ENCODE peak calls at places on chromosome 18, in six cellular contexts. One of them, this sample, is unnamed.

GRCh38 chr18:79496978-79497637 is 101.4 kb downstream of the NFATC1 start:
- DNase-seq in thyroid gland: no peak
- DNase-seq in sigmoid colon: peak; percentile 90
- DNase-seq in stomach: no peak
- DNase-seq in HCT116: no peak
- DNase-seq in gastrocnemius medialis: no peak
- DNase-seq in this sample: peak; percentile 79

GRCh38 chr18:59748628-59749360 is 51.6 kb upstream of the CCBE1 start:
- DNase-seq in thyroid gland: no peak
- DNase-seq in sigmoid colon: no peak
- DNase-seq in stomach: no peak
- DNase-seq in HCT116: peak; percentile 41
- DNase-seq in gastrocnemius medialis: no peak
- DNase-seq in this sample: no peak

GRCh38 chr18:44079602-44080001 is 601.1 kb upstream of the SETBP1 start:
- DNase-seq in thyroid gland: no peak
- DNase-seq in sigmoid colon: no peak
- DNase-seq in stomach: no peak
- DNase-seq in HCT116: no peak
- DNase-seq in gastrocnemius medialis: no peak
- DNase-seq in this sample: no peak

GRCh38 chr18:58960946-58961722 is 96.5 kb downstream of the ZNF532 start:
- DNase-seq in thyroid gland: no peak
- DNase-seq in sigmoid colon: no peak
- DNase-seq in stomach: no peak
- DNase-seq in HCT116: no peak
- DNase-seq in gastrocnemius medialis: peak; percentile 52
- DNase-seq in this sample: no peak

GRCh38 chr18:77114564-77115391 is 17.8 kb downstream of the MBP start:
- DNase-seq in thyroid gland: peak; percentile 82
- DNase-seq in sigmoid colon: peak; percentile 91
- DNase-seq in stomach: peak; percentile 86
- DNase-seq in HCT116: no peak
- DNase-seq in gastrocnemius medialis: peak; percentile 99
- DNase-seq in this sample: peak; percentile 95

GRCh38 chr18:76353500-76353899 is 141.5 kb downstream of the ZNF516 start:
- DNase-seq in thyroid gland: no peak
- DNase-seq in sigmoid colon: no peak
- DNase-seq in stomach: no peak
- DNase-seq in HCT116: no peak
- DNase-seq in gastrocnemius medialis: no peak
- DNase-seq in this sample: no peak

GRCh38 chr18:23380001-23380550 is 73.0 kb upstream of the RIOK3 start:
- DNase-seq in thyroid gland: peak; percentile 96
- DNase-seq in sigmoid colon: no peak
- DNase-seq in stomach: no peak
- DNase-seq in HCT116: no peak
- DNase-seq in gastrocnemius medialis: no peak
- DNase-seq in this sample: no peak

GRCh38 chr18:7608174-7608550 is 41.0 kb downstream of the PTPRM start:
- DNase-seq in thyroid gland: no peak
- DNase-seq in sigmoid colon: no peak
- DNase-seq in stomach: no peak
- DNase-seq in HCT116: no peak
- DNase-seq in gastrocnemius medialis: no peak
- DNase-seq in this sample: no peak

GRCh38 chr18:8800445-8800844 is 95.1 kb downstream of the MTCL1 start:
- DNase-seq in thyroid gland: no peak
- DNase-seq in sigmoid colon: no peak
- DNase-seq in stomach: no peak
- DNase-seq in HCT116: peak; percentile 73
- DNase-seq in gastrocnemius medialis: no peak
- DNase-seq in this sample: no peak

GRCh38 chr18:74139888-74140287 is 7.7 kb downstream of the FBXO15 start:
- DNase-seq in thyroid gland: no peak
- DNase-seq in sigmoid colon: no peak
- DNase-seq in stomach: no peak
- DNase-seq in HCT116: no peak
- DNase-seq in gastrocnemius medialis: no peak
- DNase-seq in this sample: no peak

GRCh38 chr18:69778680-69779079 is 169.0 kb downstream of the CD226 start:
- DNase-seq in thyroid gland: no peak
- DNase-seq in sigmoid colon: no peak
- DNase-seq in stomach: no peak
- DNase-seq in HCT116: no peak
- DNase-seq in gastrocnemius medialis: no peak
- DNase-seq in this sample: no peak

GRCh38 chr18:39698436-39698835 is 2132.8 kb upstream of the CELF4 start:
- DNase-seq in thyroid gland: no peak
- DNase-seq in sigmoid colon: no peak
- DNase-seq in stomach: no peak
- DNase-seq in HCT116: no peak
- DNase-seq in gastrocnemius medialis: no peak
- DNase-seq in this sample: no peak

GRCh38 chr18:23495723-23496440 is 7.4 kb upstream of the RMC1 start:
- DNase-seq in thyroid gland: no peak
- DNase-seq in sigmoid colon: no peak
- DNase-seq in stomach: no peak
- DNase-seq in HCT116: no peak
- DNase-seq in gastrocnemius medialis: no peak
- DNase-seq in this sample: no peak

GRCh38 chr18:59835656-59836379 is 64.0 kb upstream of the PMAIP1 start:
- DNase-seq in thyroid gland: no peak
- DNase-seq in sigmoid colon: no peak
- DNase-seq in stomach: no peak
- DNase-seq in HCT116: no peak
- DNase-seq in gastrocnemius medialis: no peak
- DNase-seq in this sample: no peak

GRCh38 chr18:10660485-10660884 is 134.7 kb downstream of the NAPG start:
- DNase-seq in thyroid gland: no peak
- DNase-seq in sigmoid colon: no peak
- DNase-seq in stomach: no peak
- DNase-seq in HCT116: no peak
- DNase-seq in gastrocnemius medialis: peak; percentile 2
- DNase-seq in this sample: no peak

GRCh38 chr18:8350628-8351027 is 258.6 kb upstream of the RAB12 start:
- DNase-seq in thyroid gland: no peak
- DNase-seq in sigmoid colon: no peak
- DNase-seq in stomach: no peak
- DNase-seq in HCT116: no peak
- DNase-seq in gastrocnemius medialis: no peak
- DNase-seq in this sample: no peak

GRCh38 chr18:54529444-54529843 is 61.6 kb upstream of the DYNAP start:
- DNase-seq in thyroid gland: no peak
- DNase-seq in sigmoid colon: no peak
- DNase-seq in stomach: no peak
- DNase-seq in HCT116: no peak
- DNase-seq in gastrocnemius medialis: no peak
- DNase-seq in this sample: no peak

GRCh38 chr18:23539911-23540475 is 36.7 kb downstream of the RMC1 start:
- DNase-seq in thyroid gland: no peak
- DNase-seq in sigmoid colon: no peak
- DNase-seq in stomach: no peak
- DNase-seq in HCT116: no peak
- DNase-seq in gastrocnemius medialis: no peak
- DNase-seq in this sample: no peak

GRCh38 chr18:52007109-52007508 is 332.9 kb upstream of the DCC start:
- DNase-seq in thyroid gland: no peak
- DNase-seq in sigmoid colon: no peak
- DNase-seq in stomach: no peak
- DNase-seq in HCT116: no peak
- DNase-seq in gastrocnemius medialis: no peak
- DNase-seq in this sample: no peak

GRCh38 chr18:74482697-74483096 is 13.5 kb upstream of the CNDP2 start:
- DNase-seq in thyroid gland: no peak
- DNase-seq in sigmoid colon: no peak
- DNase-seq in stomach: no peak
- DNase-seq in HCT116: no peak
- DNase-seq in gastrocnemius medialis: no peak
- DNase-seq in this sample: no peak

GRCh38 chr18:74512321-74513053 is 16.3 kb downstream of the CNDP2 start:
- DNase-seq in thyroid gland: no peak
- DNase-seq in sigmoid colon: peak; percentile 50
- DNase-seq in stomach: peak; percentile 20
- DNase-seq in HCT116: no peak
- DNase-seq in gastrocnemius medialis: no peak
- DNase-seq in this sample: peak; percentile 57

GRCh38 chr18:22069916-22070315 is 99.5 kb upstream of the GATA6 start:
- DNase-seq in thyroid gland: no peak
- DNase-seq in sigmoid colon: no peak
- DNase-seq in stomach: no peak
- DNase-seq in HCT116: no peak
- DNase-seq in gastrocnemius medialis: no peak
- DNase-seq in this sample: no peak

GRCh38 chr18:55401638-55402191 is 186.3 kb downstream of the TCF4 start:
- DNase-seq in thyroid gland: peak; percentile 19
- DNase-seq in sigmoid colon: peak; percentile 72
- DNase-seq in stomach: no peak
- DNase-seq in HCT116: no peak
- DNase-seq in gastrocnemius medialis: no peak
- DNase-seq in this sample: no peak

DNA sequence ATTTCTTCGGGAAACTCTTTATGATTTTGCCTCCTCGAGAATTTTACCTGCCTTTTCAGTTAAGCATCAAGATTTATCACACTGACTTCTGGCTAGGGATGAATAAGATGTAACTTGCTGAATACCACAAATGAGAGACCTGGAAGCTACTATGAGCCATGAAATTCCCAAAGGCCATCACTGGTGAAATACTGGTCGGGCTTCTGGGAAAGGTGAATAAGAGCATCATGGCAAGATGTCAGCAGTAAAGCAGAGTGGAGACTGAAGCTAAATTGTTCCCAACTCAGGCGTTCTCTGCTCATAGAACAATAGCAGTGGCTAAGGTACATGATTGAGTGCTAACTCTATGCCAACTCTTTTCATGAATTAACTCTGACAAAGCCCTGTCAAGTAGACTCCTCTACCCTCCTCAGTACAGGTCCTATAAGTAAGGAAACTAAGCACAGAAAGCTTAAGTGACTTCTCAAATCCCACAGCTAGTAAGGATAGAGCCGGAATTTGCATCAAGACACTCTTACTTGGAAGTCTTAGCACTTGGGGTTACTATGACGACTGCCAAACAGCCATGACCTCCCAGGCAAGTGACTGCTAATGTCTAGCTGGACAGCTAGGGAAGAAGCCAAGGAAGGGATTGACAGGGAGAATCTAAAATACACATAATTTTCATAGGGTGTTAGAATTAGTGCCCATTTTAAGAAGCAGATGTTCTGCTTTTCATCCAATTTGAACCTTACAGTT is 22.7 kb upstream of the DSC3 start:
- DNase-seq in thyroid gland: peak; percentile 36
- DNase-seq in sigmoid colon: no peak
- DNase-seq in stomach: no peak
- DNase-seq in HCT116: no peak
- DNase-seq in gastrocnemius medialis: no peak
- DNase-seq in this sample: no peak
- H3K27ac ChIP-seq in thyroid gland: no peak overlapping the region
- H3K27ac ChIP-seq in sigmoid colon: no peak overlapping the region
- H3K27ac ChIP-seq in stomach: no peak overlapping the region
- H3K27ac ChIP-seq in HCT116: no peak overlapping the region
- H3K27ac ChIP-seq in gastrocnemius medialis: no peak overlapping the region
- H3K27ac ChIP-seq in this sample: no peak overlapping the region

GRCh38 chr18:13597068-13597467 is 129.3 kb downstream of the FAM210A start:
- DNase-seq in thyroid gland: no peak
- DNase-seq in sigmoid colon: no peak
- DNase-seq in stomach: no peak
- DNase-seq in HCT116: no peak
- DNase-seq in gastrocnemius medialis: no peak
- DNase-seq in this sample: no peak
- H3K4me3 ChIP-seq in thyroid gland: no peak overlapping the region
- H3K4me3 ChIP-seq in sigmoid colon: no peak overlapping the region
- H3K4me3 ChIP-seq in stomach: no peak overlapping the region
- H3K4me3 ChIP-seq in HCT116: no peak overlapping the region
- H3K4me3 ChIP-seq in gastrocnemius medialis: no peak overlapping the region
- H3K4me3 ChIP-seq in this sample: no peak overlapping the region

GRCh38 chr18:48942554-48943261 is 8.1 kb downstream of the SMAD7 start:
- DNase-seq in thyroid gland: no peak
- DNase-seq in sigmoid colon: no peak
- DNase-seq in stomach: peak; percentile 53
- DNase-seq in HCT116: peak; percentile 91
- DNase-seq in gastrocnemius medialis: no peak
- DNase-seq in this sample: no peak

GRCh38 chr18:48939368-48940097 is 11.2 kb downstream of the SMAD7 start:
- DNase-seq in thyroid gland: peak; percentile 43
- DNase-seq in sigmoid colon: no peak
- DNase-seq in stomach: no peak
- DNase-seq in HCT116: no peak
- DNase-seq in gastrocnemius medialis: no peak
- DNase-seq in this sample: peak; percentile 84

GRCh38 chr18:48942086-48942485 is 8.7 kb downstream of the SMAD7 start:
- DNase-seq in thyroid gland: no peak
- DNase-seq in sigmoid colon: no peak
- DNase-seq in stomach: no peak
- DNase-seq in HCT116: no peak
- DNase-seq in gastrocnemius medialis: no peak
- DNase-seq in this sample: no peak

GRCh38 chr18:48941672-48942071 is 9.1 kb downstream of the SMAD7 start:
- DNase-seq in thyroid gland: no peak
- DNase-seq in sigmoid colon: no peak
- DNase-seq in stomach: no peak
- DNase-seq in HCT116: no peak
- DNase-seq in gastrocnemius medialis: no peak
- DNase-seq in this sample: peak; percentile 77

GRCh38 chr18:48940854-48941531 is 9.8 kb downstream of the SMAD7 start:
- DNase-seq in thyroid gland: no peak
- DNase-seq in sigmoid colon: no peak
- DNase-seq in stomach: no peak
- DNase-seq in HCT116: no peak
- DNase-seq in gastrocnemius medialis: no peak
- DNase-seq in this sample: peak; percentile 90
- TF ChIP-seq POLR2A in thyroid gland: no peak
- TF ChIP-seq POLR2A in sigmoid colon: no peak
- TF ChIP-seq POLR2A in stomach: no peak
- TF ChIP-seq POLR2A in HCT116: no peak
- TF ChIP-seq POLR2A in gastrocnemius medialis: no peak
- TF ChIP-seq POLR2A in this sample: no peak

DNA sequence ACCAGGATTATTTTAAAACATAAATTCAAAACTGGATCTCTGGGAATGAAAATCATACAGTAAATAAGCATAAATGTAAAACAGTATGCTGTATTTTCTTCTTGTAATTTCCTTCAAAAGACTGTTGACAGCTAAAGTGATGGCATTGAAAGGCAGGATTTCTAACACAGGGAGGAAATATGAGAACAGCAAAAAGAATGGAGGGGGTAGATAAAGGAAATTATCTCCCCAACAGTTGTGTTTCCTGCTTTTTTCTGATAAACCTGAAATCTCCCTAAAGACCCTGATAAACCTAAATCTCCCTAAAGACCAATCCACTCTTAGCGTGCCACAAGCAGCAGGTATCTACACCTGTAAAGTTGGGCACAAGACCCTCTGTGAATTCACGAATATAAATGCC is 50.8 kb downstream of the PIAS2 start:
- DNase-seq in thyroid gland: no peak
- DNase-seq in sigmoid colon: no peak
- DNase-seq in stomach: no peak
- DNase-seq in HCT116: no peak
- DNase-seq in gastrocnemius medialis: no peak
- DNase-seq in this sample: no peak
- H3K27ac ChIP-seq in thyroid gland: no peak overlapping the region
- H3K27ac ChIP-seq in sigmoid colon: no peak overlapping the region
- H3K27ac ChIP-seq in stomach: no peak overlapping the region
- H3K27ac ChIP-seq in HCT116: no peak overlapping the region
- H3K27ac ChIP-seq in gastrocnemius medialis: no peak overlapping the region
- H3K27ac ChIP-seq in this sample: peak overlapping the region; percentile 26

GRCh38 chr18:11857177-11857887 is 6.1 kb downstream of the CHMP1B start:
- DNase-seq in thyroid gland: peak; percentile 70
- DNase-seq in sigmoid colon: peak; percentile 95
- DNase-seq in stomach: peak; percentile 56
- DNase-seq in HCT116: peak; percentile 95
- DNase-seq in gastrocnemius medialis: peak; percentile 92
- DNase-seq in this sample: peak; percentile 36
- H3K4me3 ChIP-seq in thyroid gland: no peak overlapping the region
- H3K4me3 ChIP-seq in sigmoid colon: no peak overlapping the region
- H3K4me3 ChIP-seq in stomach: no peak overlapping the region
- H3K4me3 ChIP-seq in HCT116: peak overlapping the region; percentile 37
- H3K4me3 ChIP-seq in gastrocnemius medialis: peak overlapping the region; percentile 42
- H3K4me3 ChIP-seq in this sample: no peak overlapping the region

This sample was measured in spleen.